ENCODE peak calls at places on chromosomes 12 and 14, in six cellular contexts. T, I, W, H, V and F are unnamed samples.

GRCh38 chr12:109304485-109304884 is 4.6 kb downstream of the FOXN4 start:
- DNase-seq in I (no peak), W (no peak), V (no peak), T (no peak), H (no peak), F (no peak)

GRCh38 chr12:124413401-124413800 is 118.5 kb downstream of the RFLNA start:
- DNase-seq in H (no peak), T (peak; percentile 91), I (no peak), W (no peak), V (no peak), F (no peak)

GRCh38 chr14:67497216-67497615 is 8.7 kb upstream of the TMEM229B start:
- DNase-seq in V (no peak), W (no peak), T (no peak), I (no peak), H (no peak), F (no peak)

GRCh38 chr12:101967506-101967905 is 90.1 kb downstream of the DRAM1 start:
- DNase-seq in W (no peak), I (no peak), T (no peak), H (no peak), V (no peak), F (no peak)

GRCh38 chr12:113713156-113713555 is 241.5 kb upstream of the LHX5 start:
- DNase-seq in V (no peak), W (no peak), T (no peak), H (no peak), I (no peak), F (no peak)

GRCh38 chr12:56362130-56363059 is at the start of gene APOF:
- DNase-seq in I (no peak), W (no peak), H (no peak), T (no peak), V (no peak), F (no peak)

GRCh38 chr14:80211143-80212024 is at the start of gene DIO2:
- DNase-seq in I (no peak), W (no peak), H (peak; percentile 66), T (peak; percentile 77), V (no peak), F (no peak)

GRCh38 chr12:54019924-54020586 is 8.2 kb upstream of the HOXC6 start:
- DNase-seq in I (no peak), V (no peak), W (no peak), T (no peak), H (peak; percentile 59), F (no peak)

GRCh38 chr12:34286483-34286882 is 264.2 kb downstream of the ALG10 start:
- DNase-seq in W (no peak), I (no peak), H (no peak), V (no peak), T (no peak), F (no peak)

GRCh38 chr12:40691913-40692616 is at the start of gene CNTN1:
- DNase-seq in W (peak; percentile 57), H (peak; percentile 38), V (peak; percentile 33), I (no peak), T (peak; percentile 24), F (no peak)

GRCh38 chr12:51815571-51815970 is 32.9 kb downstream of the FIGNL2 start:
- DNase-seq in H (no peak), T (no peak), I (no peak), W (no peak), V (no peak), F (no peak)

GRCh38 chr14:100554696-100555320 is 32.4 kb downstream of the BEGAIN start:
- DNase-seq in H (no peak), V (no peak), I (no peak), W (no peak), T (no peak), F (no peak)

GRCh38 chr12:6319446-6319845 is 9.0 kb downstream of the PLEKHG6 start:
- DNase-seq in H (no peak), W (no peak), V (no peak), T (no peak), I (no peak), F (no peak)

GRCh38 chr14:102948698-102949061 is 26.2 kb downstream of the AMN start:
- DNase-seq in H (no peak), I (no peak), V (no peak), W (no peak), T (no peak), F (no peak)

GRCh38 chr14:33465952-33466700 is 484.7 kb downstream of the EGLN3 start:
- DNase-seq in H (no peak), I (no peak), V (no peak), W (no peak), T (no peak), F (no peak)

GRCh38 chr14:50013198-50013918 is 103.0 kb downstream of the VCPKMT start:
- DNase-seq in W (no peak), H (no peak), V (no peak), T (no peak), I (peak; percentile 25), F (no peak)

GRCh38 chr12:106227641-106228319 is 20.0 kb downstream of the CKAP4 start:
- DNase-seq in T (no peak), I (peak; percentile 72), H (no peak), V (no peak), W (peak; percentile 88), F (peak; percentile 30)

GRCh38 chr14:74616507-74616906 is 4.5 kb upstream of the LTBP2 start:
- DNase-seq in T (no peak), V (no peak), H (no peak), W (no peak), I (peak; percentile 53), F (no peak)

GRCh38 chr12:69490920-69491643 is 20.9 kb downstream of the FRS2 start:
- DNase-seq in V (no peak), H (no peak), I (no peak), W (no peak), T (no peak), F (no peak)

GRCh38 chr12:124381454-124382207 is 86.7 kb downstream of the RFLNA start:
- DNase-seq in W (peak; percentile 96), H (peak; percentile 98), V (no peak), T (peak; percentile 96), I (no peak), F (no peak)

GRCh38 chr12:19301688-19302640 is 137.3 kb upstream of the AEBP2 start:
- DNase-seq in T (no peak), W (no peak), I (no peak), H (no peak), V (no peak), F (no peak)

GRCh38 chr12:62522984-62523383 is 56.4 kb downstream of the MON2 start:
- DNase-seq in T (no peak), V (no peak), H (no peak), I (no peak), W (no peak), F (no peak)

GRCh38 chr12:122825773-122826724 is 9.2 kb upstream of the HIP1R start:
- DNase-seq in V (no peak), W (peak; percentile 52), T (no peak), I (no peak), H (peak; percentile 54), F (no peak)

GRCh38 chr12:66269757-66270383 is 32.4 kb upstream of the HELB start:
- DNase-seq in T (no peak), V (peak; percentile 29), H (peak; percentile 22), I (peak; percentile 52), W (no peak), F (no peak)

GRCh38 chr14:95663226-95663797 is 22.9 kb upstream of the TCL1B start:
- DNase-seq in V (peak; percentile 59), T (no peak), W (no peak), H (no peak), I (no peak), F (no peak)

GRCh38 chr14:35509846-35510245 is 24.1 kb upstream of the INSM2 start:
- DNase-seq in W (no peak), I (no peak), H (no peak), T (no peak), V (no peak), F (no peak)

GRCh38 chr12:104549820-104550480 is 93.2 kb downstream of the CHST11 start:
- DNase-seq in W (no peak), H (no peak), I (no peak), T (no peak), V (no peak), F (no peak)

GRCh38 chr12:98973395-98973794 is 328.3 kb downstream of the APAF1 start:
- DNase-seq in W (no peak), T (no peak), V (no peak), H (peak; percentile 15), I (no peak), F (no peak)

GRCh38 chr12:69024413-69024812 is 91.4 kb upstream of the CPM start:
- DNase-seq in W (peak; percentile 92), I (no peak), T (no peak), V (no peak), H (no peak), F (no peak)

GRCh38 chr12:131223171-131223761 is 269.6 kb downstream of the ADGRD1 start:
- DNase-seq in T (no peak), I (no peak), H (no peak), V (no peak), W (no peak), F (no peak)

GRCh38 chr14:94115068-94115591 is 4.6 kb downstream of the IFI27 start:
- DNase-seq in W (no peak), I (no peak), V (no peak), H (peak; percentile 65), T (no peak), F (no peak)

GRCh38 chr12:12029653-12030052 is 41.1 kb upstream of the BCL2L14 start:
- DNase-seq in H (no peak), I (no peak), T (no peak), W (no peak), V (no peak), F (no peak)

GRCh38 chr14:58571256-58571655 is 66.5 kb upstream of the DACT1 start:
- DNase-seq in V (no peak), T (no peak), W (no peak), I (no peak), H (no peak), F (no peak)

GRCh38 chr14:89719371-89720075 is 235.0 kb downstream of the EFCAB11 start:
- DNase-seq in V (no peak), T (no peak), I (no peak), W (no peak), H (no peak), F (no peak)

GRCh38 chr12:68876471-68876870 is 56.5 kb downstream of the CPM start:
- DNase-seq in V (no peak), I (no peak), W (no peak), H (no peak), T (no peak), F (no peak)